ENCODE peak calls at places on chromosomes 13 and 19, in five cellular contexts. J is activated T-helper 1 cell treated with Interleukin-2 at 50 U/mL for 16 hours, R is SW 1271, X is suprapubic skin, Z is NCI-H187. K is an unnamed sample.

GRCh38 chr19:11349171-11349570 is 2.9 kb downstream of the CCDC159 start:
- DNase-seq in J (no peak), R (no peak), X (no peak), Z (no peak), K (no peak)

GRCh38 chr13:29480893-29481525 is 114.5 kb downstream of the SLC7A1 start:
- DNase-seq in J (no peak), R (no peak), X (no peak), Z (peak), K (no peak)

GRCh38 chr13:73201601-73202000 is 142.8 kb downstream of the KLF5 start:
- DNase-seq in J (no peak), R (no peak), X (no peak), Z (no peak), K (no peak)

GRCh38 chr13:80048802-80049201 is 292.1 kb downstream of the SPRY2 start:
- DNase-seq in J (no peak), R (peak), X (peak), Z (no peak), K (peak)

GRCh38 chr13:45082964-45083363 is 37.3 kb upstream of the GTF2F2 start:
- DNase-seq in J (no peak), R (no peak), X (no peak), Z (no peak), K (no peak)

GRCh38 chr19:8423821-8424223 is 10.7 kb downstream of the MARCHF2 start:
- DNase-seq in J (no peak), R (peak), X (peak), Z (no peak), K (peak)

GRCh38 chr13:94901070-94901469 is 188.7 kb upstream of the SOX21 start:
- DNase-seq in J (no peak), R (no peak), X (no peak), Z (no peak), K (no peak)

GRCh38 chr19:17951151-17952040 is 15.5 kb upstream of the KCNN1 start:
- DNase-seq in J (no peak), R (no peak), X (no peak), Z (no peak), K (no peak)

GRCh38 chr13:111632906-111633305 is 312.5 kb downstream of the TEX29 start:
- DNase-seq in J (no peak), R (no peak), X (no peak), Z (peak), K (no peak)

GRCh38 chr13:89982406-89983085 is 1364.9 kb upstream of the MIR17HG start:
- DNase-seq in J (no peak), R (no peak), X (no peak), Z (no peak), K (no peak)

GRCh38 chr19:737591-738093 is 13.3 kb upstream of the MISP start:
- DNase-seq in J (peak), R (peak), X (no peak), Z (no peak), K (peak)

GRCh38 chr19:41895745-41896580 is 13.0 kb downstream of the ARHGEF1 start:
- DNase-seq in J (no peak), R (peak), X (no peak), Z (no peak), K (no peak)

GRCh38 chr19:1650627-1651009 is 1.8 kb downstream of the TCF3 start:
- DNase-seq in J (no peak), R (no peak), X (no peak), Z (no peak), K (no peak)

GRCh38 chr19:50162988-50163387 is at the start of gene IZUMO2:
- DNase-seq in J (no peak), R (no peak), X (no peak), Z (no peak), K (no peak)

GRCh38 chr19:17576758-17577532 is 21.5 kb downstream of the COLGALT1 start:
- DNase-seq in J (no peak), R (peak), X (peak), Z (peak), K (peak)

GRCh38 chr13:81987159-81987558 is 1646.2 kb upstream of the SPRY2 start:
- DNase-seq in J (no peak), R (peak), X (no peak), Z (no peak), K (no peak)

GRCh38 chr13:112024577-112024976 is 42.4 kb upstream of the SOX1 start:
- DNase-seq in J (no peak), R (no peak), X (no peak), Z (no peak), K (no peak)

GRCh38 chr19:6402834-6403608 is 10.1 kb upstream of the GTF2F1 start:
- DNase-seq in J (no peak), R (no peak), X (no peak), Z (no peak), K (peak)

K was measured in mucosa of descending colon.